ENCODE peak calls at places on chromosomes 5 and 9, in nine cellular contexts. T is A549, J is spleen, R is heart left ventricle, V is HepG2, N is IMR-90, G is sigmoid colon, D is tibial nerve, X is ovary. Y is an unnamed sample.

GRCh38 chr5:194603-195209 is 3.4 kb downstream of the LRRC14B start:
- DNase-seq in D (no peak), R (peak), N (no peak), G (peak), J (peak), X (no peak), T (no peak), V (no peak), Y (no peak)

GRCh38 chr5:67361932-67362729 is 165.5 kb upstream of the CD180 start:
- DNase-seq in T (no peak), R (no peak), D (no peak), V (no peak), X (no peak), G (no peak), J (no peak), N (no peak), Y (no peak)

GRCh38 chr9:23821400-23822181 is 4.4 kb downstream of the ELAVL2 start:
- DNase-seq in D (no peak), J (no peak), V (no peak), X (peak), G (no peak), N (no peak), T (no peak), R (no peak), Y (no peak)

GRCh38 chr5:159668556-159668955 is 247.7 kb upstream of the ADRA1B start:
- DNase-seq in V (no peak), T (no peak), X (no peak), G (no peak), N (no peak), R (no peak), D (no peak), J (no peak), Y (no peak)

GRCh38 chr5:123180178-123180577 is 91.1 kb downstream of the PRDM6 start:
- DNase-seq in R (no peak), D (no peak), V (no peak), G (peak), X (no peak), N (no peak), J (no peak), T (no peak), Y (no peak)

GRCh38 chr5:158522761-158523160 is 577.0 kb downstream of the EBF1 start:
- DNase-seq in J (no peak), R (peak), X (no peak), N (no peak), G (peak), V (no peak), D (no peak), T (no peak), Y (peak)

GRCh38 chr5:108747111-108748009 is at the start of gene FER:
- DNase-seq in X (no peak), J (no peak), R (peak), V (peak), N (peak), T (peak), D (no peak), G (no peak), Y (peak)

GRCh38 chr5:149323235-149324205 is 21.8 kb upstream of the GRPEL2 start:
- DNase-seq in X (no peak), N (peak), R (no peak), G (no peak), D (no peak), J (no peak), T (no peak), V (peak), Y (no peak)

GRCh38 chr5:120706877-120707276 is 242.8 kb downstream of the PRR16 start:
- DNase-seq in X (no peak), R (no peak), G (no peak), N (no peak), D (no peak), J (no peak), V (no peak), T (no peak), Y (no peak)

DNA sequence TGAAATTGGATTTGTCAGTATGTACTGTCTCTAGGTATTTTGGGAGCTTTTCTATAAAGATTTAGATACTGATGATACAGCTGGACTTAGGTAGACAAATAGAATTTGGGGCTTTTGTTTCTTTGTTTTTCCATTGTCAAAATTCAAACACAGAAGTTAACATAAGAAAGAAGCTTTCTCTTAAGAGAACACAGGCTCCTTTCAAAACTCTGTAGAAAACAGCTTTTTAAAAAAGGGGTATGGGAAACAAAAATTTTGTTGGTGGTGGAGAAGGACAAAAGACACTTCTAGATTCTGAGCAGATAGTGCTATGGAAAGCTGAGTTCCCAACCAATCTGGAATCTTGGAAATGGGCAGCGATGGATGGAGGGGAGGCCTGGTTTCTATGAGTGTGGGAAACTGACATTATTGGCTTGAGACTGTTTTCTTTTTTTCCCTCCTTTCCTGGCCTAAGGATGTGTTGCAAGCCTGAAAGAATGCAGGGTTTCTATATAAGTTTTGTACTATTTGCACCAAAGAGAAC is 239.9 kb downstream of the PRR16 start:
- DNase-seq in D (no peak), N (no peak), G (no peak), T (no peak), X (no peak), J (no peak), V (no peak), R (no peak), Y (no peak)
- H3K4me3 ChIP-seq in D (no peak), N (no peak), G (no peak), T (no peak), X (no peak), J (no peak), V (no peak), R (no peak), Y (no peak)

GRCh38 chr9:81183763-81184162 is 505.6 kb downstream of the TLE1 start:
- DNase-seq in J (no peak), T (no peak), X (no peak), R (no peak), D (no peak), G (no peak), N (peak), V (no peak), Y (no peak)
- TF ChIP-seq POLR2A in J (no peak), T (no peak), X (no peak), R (no peak), D (no peak), G (no peak), N (no peak), V (no peak), Y (no peak)

GRCh38 chr5:72308853-72309191 is 11.2 kb downstream of the MRPS27 start:
- DNase-seq in J (no peak), G (no peak), V (no peak), R (no peak), D (no peak), N (no peak), X (no peak), T (no peak), Y (no peak)

GRCh38 chr5:72320022-72320898 is at the start of the genes MRPS27 and PTCD2:
- DNase-seq in R (peak), J (peak), D (peak), N (peak), V (peak), X (peak), G (peak), T (peak), Y (peak)

GRCh38 chr5:72314571-72315172 is 5.4 kb downstream of the MRPS27 start:
- DNase-seq in D (no peak), J (no peak), V (peak), X (no peak), T (peak), R (peak), N (peak), G (no peak), Y (no peak)
- TF ChIP-seq CTCF in D (no peak), J (no peak), V (no peak), X (no peak), T (peak), R (peak), N (peak), G (no peak), Y (no peak)

DNA sequence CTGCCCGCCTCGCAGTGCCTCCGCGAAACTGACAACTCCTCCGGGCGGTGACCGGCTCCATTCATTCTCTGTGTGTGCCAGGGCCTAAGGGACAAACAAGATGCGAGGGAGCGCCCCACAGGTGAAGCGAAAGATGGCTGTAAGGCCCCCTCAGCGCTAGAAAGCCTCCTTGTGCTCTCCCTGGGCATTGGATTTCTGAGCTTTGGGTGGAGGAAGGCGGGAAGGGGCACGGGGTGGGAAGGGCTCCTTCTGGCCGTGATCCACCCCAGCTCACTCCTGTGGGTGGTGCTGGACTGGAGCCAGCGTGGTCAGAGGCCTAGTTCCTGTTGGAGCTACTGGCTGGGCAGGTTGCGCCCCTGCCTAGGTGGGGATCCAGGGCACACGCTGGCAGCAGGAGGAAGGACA is 943 bp downstream of the GALNT12 start:
- DNase-seq in G (peak), J (no peak), N (no peak), D (no peak), V (no peak), R (no peak), T (no peak), X (no peak), Y (peak)
- H3K4me3 ChIP-seq in G (peak), J (peak), N (peak), D (peak), V (no peak), R (peak), T (peak), X (peak), Y (peak)

GRCh38 chr9:32468740-32469139 is 57.3 kb downstream of the RIGI start:
- DNase-seq in N (no peak), J (no peak), T (no peak), G (no peak), V (no peak), R (no peak), D (no peak), X (no peak), Y (no peak)
- TF ChIP-seq POLR2A in N (no peak), J (no peak), T (no peak), G (no peak), V (no peak), R (no peak), D (no peak), X (no peak), Y (no peak)